ENCODE peak calls at places on chromosomes 6 and 20, in eight cellular contexts. C is adipocyte; A is GM12878; U is transverse colon; M is pancreas; Z is prostate gland; V is CD8-positive, alpha-beta memory T cell; S is neural progenitor cell. L is an unnamed sample.

GRCh38 chr20:10661261-10661660 is 12.5 kb downstream of the JAG1 start:
- DNase-seq in Z (no peak), V (no peak), S (no peak), C (no peak), M (no peak), U (no peak), A (no peak), L (no peak)

GRCh38 chr6:33815854-33816253 is 12.1 kb upstream of the MLN start:
- DNase-seq in S (peak; percentile 78), M (no peak), A (no peak), U (no peak), Z (no peak), V (no peak), C (peak; percentile 7), L (peak; percentile 40)

GRCh38 chr20:40810336-40810735 is 121.3 kb upstream of the MAFB start:
- DNase-seq in S (no peak), M (no peak), V (no peak), A (no peak), C (no peak), Z (no peak), U (no peak), L (no peak)

GRCh38 chr6:158711264-158711663 is 61.4 kb downstream of the SYTL3 start:
- DNase-seq in U (no peak), Z (no peak), A (no peak), S (no peak), C (no peak), M (no peak), V (no peak), L (no peak)

GRCh38 chr6:148497256-148497655 is 154.6 kb downstream of the SASH1 start:
- DNase-seq in Z (no peak), S (no peak), M (no peak), A (no peak), C (no peak), U (no peak), V (no peak), L (no peak)

GRCh38 chr6:170068496-170068895 is 222.4 kb downstream of the DLL1 start:
- DNase-seq in S (no peak), C (no peak), M (no peak), A (no peak), U (peak; percentile 3), V (no peak), Z (no peak), L (no peak)

GRCh38 chr6:165760126-165760802 is 97.2 kb upstream of the PDE10A start:
- DNase-seq in C (no peak), U (no peak), Z (no peak), A (no peak), M (no peak), V (no peak), S (no peak), L (no peak)

GRCh38 chr6:2938632-2939083 is 32.7 kb downstream of the SERPINB6 start:
- DNase-seq in Z (no peak), V (no peak), S (no peak), U (peak; percentile 56), M (no peak), A (no peak), C (no peak), L (no peak)

GRCh38 chr20:48831702-48832422 is 4.1 kb upstream of the PREX1 start:
- DNase-seq in M (no peak), A (no peak), S (peak; percentile 29), V (no peak), Z (no peak), C (peak; percentile 66), U (peak; percentile 22), L (no peak)

GRCh38 chr6:1391692-1392309 is 2.4 kb downstream of the FOXF2 start:
- DNase-seq in V (no peak), Z (no peak), C (peak; percentile 49), A (no peak), M (no peak), U (no peak), S (peak; percentile 25), L (no peak)

GRCh38 chr6:131673184-131673583 is 28.0 kb downstream of the OR2A4 start:
- DNase-seq in V (no peak), M (no peak), Z (no peak), U (no peak), C (no peak), S (no peak), A (no peak), L (no peak)

GRCh38 chr20:25016471-25016870 is 23.9 kb upstream of the APMAP start:
- DNase-seq in Z (no peak), A (no peak), M (peak; percentile 12), U (peak; percentile 6), V (no peak), S (no peak), C (no peak), L (no peak)

GRCh38 chr6:42394151-42394550 is 57.6 kb downstream of the TRERF1 start:
- DNase-seq in M (no peak), C (no peak), Z (no peak), A (no peak), V (no peak), S (no peak), U (no peak), L (no peak)

GRCh38 chr6:73389854-73390253 is 4.8 kb upstream of the DDX43 start:
- DNase-seq in M (no peak), A (no peak), S (no peak), V (no peak), U (peak; percentile 14), C (no peak), Z (no peak), L (no peak)

GRCh38 chr6:111032493-111033140 is 50.8 kb downstream of the RPF2 start:
- DNase-seq in Z (no peak), S (no peak), V (no peak), M (no peak), A (no peak), U (no peak), C (peak; percentile 12), L (no peak)

DNA sequence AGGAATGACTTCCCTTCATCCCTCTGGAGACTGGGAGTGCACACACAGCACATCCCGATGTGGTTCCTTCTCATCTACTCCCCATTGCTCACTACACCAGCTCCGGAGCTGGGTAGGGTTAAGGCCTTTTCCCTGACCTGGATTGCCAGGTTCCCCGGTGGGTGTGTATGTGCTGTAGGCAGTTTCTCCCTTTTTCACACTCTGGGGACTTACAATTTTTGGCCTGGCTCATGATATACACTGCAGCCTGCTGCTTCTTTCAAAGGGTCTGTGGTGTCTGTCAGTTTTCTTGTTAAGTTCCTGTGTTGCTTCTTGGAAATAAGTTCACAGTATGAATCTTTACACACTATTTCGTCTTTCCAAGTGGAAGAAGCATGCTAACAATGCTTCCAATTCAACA is 405.5 kb downstream of the UTRN start:
- DNase-seq in V (no peak), A (no peak), M (no peak), S (no peak), C (no peak), U (no peak), Z (no peak), L (no peak)
- H3K4me3 ChIP-seq in V (no peak overlapping the region), A (no peak overlapping the region), M (no peak overlapping the region), S (no peak overlapping the region), C (no peak overlapping the region), U (no peak overlapping the region), Z (no peak overlapping the region), L (no peak overlapping the region)

GRCh38 chr6:39794231-39794630 is 2.1 kb downstream of the DAAM2 start:
- DNase-seq in S (no peak), V (no peak), M (no peak), U (no peak), A (no peak), C (no peak), Z (no peak), L (no peak)

GRCh38 chr6:39791311-39791710 is 865 bp upstream of the DAAM2 start:
- DNase-seq in U (no peak), V (no peak), A (no peak), C (peak; percentile 55), S (no peak), Z (no peak), M (no peak), L (no peak)

GRCh38 chr6:39791850-39792500 is at the start of gene DAAM2:
- DNase-seq in A (no peak), M (peak; percentile 59), U (peak; percentile 50), V (no peak), Z (no peak), S (peak; percentile 70), C (peak; percentile 87), L (no peak)

GRCh38 chr6:39792501-39793450 is 600 bp downstream of the DAAM2 start:
- DNase-seq in C (peak; percentile 61), A (no peak), Z (no peak), U (no peak), M (no peak), S (no peak), V (no peak), L (no peak)

DNA sequence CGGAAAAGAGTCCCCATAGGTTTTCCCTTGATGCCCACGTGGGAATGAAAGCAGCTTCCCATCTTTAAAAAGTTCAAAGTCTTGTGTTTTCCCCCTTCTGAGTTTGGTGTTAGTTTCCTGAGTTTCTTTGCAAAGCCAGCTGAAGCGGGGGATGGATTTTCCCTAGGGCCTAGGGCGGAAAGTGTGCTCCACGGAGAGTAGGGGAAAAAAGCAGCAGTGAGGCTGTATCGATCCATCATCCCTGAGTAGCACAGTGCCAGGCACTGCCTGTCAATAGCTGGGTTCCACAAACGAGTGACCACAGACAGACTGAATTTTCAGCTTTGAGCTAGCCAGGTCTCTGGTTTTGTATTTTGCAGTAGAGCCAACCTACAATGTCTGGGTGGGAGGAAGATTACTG is 1.4 kb downstream of the DAAM2 start:
- DNase-seq in M (no peak), V (no peak), S (no peak), C (peak; percentile 29), U (no peak), A (no peak), Z (no peak), L (no peak)
- H3K27me3 ChIP-seq in M (no peaks in the 10 kb centered on the region), V (no peaks in the 10 kb centered on the region), S (peaks cover 25% of the 10 kb centered on the region), C (no peaks in the 10 kb centered on the region), U (peaks cover 39% of the 10 kb centered on the region), A (no peaks in the 10 kb centered on the region), Z (no peaks in the 10 kb centered on the region), L (no peaks in the 10 kb centered on the region)

GRCh38 chr20:56273491-56273890 is 25.0 kb downstream of the MC3R start:
- DNase-seq in A (no peak), Z (no peak), S (no peak), U (no peak), M (no peak), C (no peak), V (no peak), L (no peak)
- H3K9me3 ChIP-seq in A (no peaks in the 10 kb centered on the region), Z (no peaks in the 10 kb centered on the region), S (no peaks in the 10 kb centered on the region), U (no peaks in the 10 kb centered on the region), M (no peaks in the 10 kb centered on the region), C (no peaks in the 10 kb centered on the region), V (no peaks in the 10 kb centered on the region), L (peaks cover 13% of the 10 kb centered on the region)

DNA sequence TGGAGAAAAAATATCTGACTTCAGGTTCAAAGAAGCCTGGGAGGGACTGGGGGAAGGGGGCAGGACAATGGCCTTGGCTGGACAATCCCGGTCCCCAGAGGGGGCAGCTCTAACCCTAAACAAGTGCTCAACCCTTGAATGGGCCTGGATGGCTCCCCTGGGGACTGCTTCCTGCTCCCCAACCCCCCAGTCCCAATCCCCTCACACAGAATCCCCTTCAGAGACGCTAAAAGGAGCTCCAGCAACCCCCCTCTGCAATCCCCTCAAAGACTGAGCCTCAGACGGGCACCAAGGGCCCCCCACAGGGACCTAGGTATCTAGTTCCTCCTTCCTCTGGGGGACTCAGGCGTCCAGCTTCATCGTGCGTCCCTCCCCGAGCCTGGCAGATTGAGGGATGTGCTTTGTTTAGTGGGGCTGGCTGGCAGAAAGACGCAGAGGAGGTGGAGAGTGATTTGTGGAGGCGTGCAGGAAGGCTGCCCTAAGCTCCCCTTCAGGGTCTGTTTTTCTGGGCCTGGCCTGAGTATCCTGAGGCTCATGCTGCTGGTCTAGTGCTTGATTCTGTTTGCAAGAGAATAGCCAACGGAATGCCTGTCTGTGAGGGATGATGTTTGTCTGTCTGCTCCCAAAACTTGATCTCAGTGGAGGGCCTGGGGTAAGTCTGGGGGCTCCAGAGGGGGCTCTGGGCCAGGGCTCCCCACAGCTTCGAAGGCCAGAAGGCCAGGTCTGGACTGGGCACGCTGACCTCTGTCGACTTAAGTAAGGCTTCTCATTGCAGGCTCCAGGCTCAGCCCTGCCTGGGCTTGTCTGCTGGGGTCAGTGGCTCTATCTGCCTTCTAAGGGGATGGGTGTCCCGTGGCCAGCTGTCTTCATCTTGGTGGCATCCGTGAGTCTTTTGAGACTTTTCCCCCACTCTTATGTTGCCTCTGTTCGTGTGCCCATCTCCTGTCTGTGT is 1.7 kb upstream of the POU5F1 start:
- DNase-seq in V (no peak), C (no peak), Z (no peak), S (peak; percentile 36), U (no peak), A (no peak), M (no peak), L (no peak)
- H3K4me3 ChIP-seq in V (no peak overlapping the region), C (no peak overlapping the region), Z (no peak overlapping the region), S (no peak overlapping the region), U (no peak overlapping the region), A (no peak overlapping the region), M (no peak overlapping the region), L (no peak overlapping the region)

L was measured in Caco-2.